ENCODE peak calls at places on chromosome 17, in eight cellular contexts. N is small intestine; J is stomach; F is neural progenitor cell; B is MM.1S; A is CD4-positive, alpha-beta memory T cell; E is kidney; W is CD4-positive, alpha-beta T cell. R is an unnamed sample.

GRCh38 chr17:58606934-58607333 is 84.9 kb downstream of the TEX14 start:
- DNase-seq in J (no peak), N (no peak), W (no peak), A (no peak), B (no peak), E (no peak), F (no peak), R (no peak)

GRCh38 chr17:65463242-65463641 is 98.2 kb downstream of the AXIN2 start:
- DNase-seq in J (peak), E (peak), F (no peak), N (no peak), B (no peak), W (no peak), A (no peak), R (no peak)

GRCh38 chr17:5809056-5809455 is 224.7 kb upstream of the NLRP1 start:
- DNase-seq in F (no peak), W (no peak), B (no peak), E (no peak), A (no peak), N (no peak), J (no peak), R (no peak)

GRCh38 chr17:45031231-45032149 is 19.9 kb downstream of the DCAKD start:
- DNase-seq in B (no peak), N (no peak), F (no peak), A (no peak), J (no peak), W (no peak), E (no peak), R (no peak)

GRCh38 chr17:61322316-61323014 is 77.2 kb upstream of the TBX2 start:
- DNase-seq in E (no peak), J (no peak), N (no peak), W (no peak), B (no peak), A (no peak), F (no peak), R (no peak)

GRCh38 chr17:11880714-11881113 is 116.6 kb downstream of the ZNF18 start:
- DNase-seq in W (no peak), N (peak), B (peak), J (no peak), A (no peak), F (peak), E (no peak), R (peak)

GRCh38 chr17:9444687-9445086 is 130.9 kb downstream of the STX8 start:
- DNase-seq in J (no peak), W (no peak), B (no peak), E (no peak), A (no peak), F (no peak), N (no peak), R (no peak)

GRCh38 chr17:41864498-41864836 is 756 bp downstream of the KLHL11 start:
- DNase-seq in B (no peak), W (no peak), A (no peak), J (no peak), F (peak), E (peak), N (no peak), R (no peak)

GRCh38 chr17:41697122-41697962 is 8.7 kb downstream of the EIF1 start:
- DNase-seq in J (peak), W (no peak), N (peak), B (peak), A (no peak), E (peak), F (no peak), R (peak)

GRCh38 chr17:77140878-77141767 is at the start of gene SEC14L1:
- DNase-seq in W (peak), N (peak), B (peak), J (peak), E (peak), A (peak), F (peak), R (peak)

GRCh38 chr17:43398724-43399595 is at the start of gene ARL4D:
- DNase-seq in N (peak), F (peak), W (peak), B (peak), J (peak), E (peak), A (peak), R (peak)

GRCh38 chr17:32755045-32755805 is 121.7 kb downstream of the MYO1D start:
- DNase-seq in E (no peak), J (no peak), F (peak), A (peak), B (peak), N (peak), W (no peak), R (no peak)

GRCh38 chr17:50181155-50181554 is 15.3 kb downstream of the SGCA start:
- DNase-seq in F (no peak), B (no peak), A (no peak), J (no peak), N (no peak), E (peak), W (no peak), R (no peak)

GRCh38 chr17:75828741-75829140 is 15.5 kb downstream of the UNC13D start:
- DNase-seq in E (peak), F (no peak), W (no peak), A (no peak), B (no peak), N (no peak), J (no peak), R (no peak)

GRCh38 chr17:5780476-5780875 is 196.2 kb upstream of the NLRP1 start:
- DNase-seq in W (no peak), N (no peak), A (no peak), E (no peak), B (no peak), J (no peak), F (no peak), R (no peak)

GRCh38 chr17:3827124-3827773 is 18.8 kb downstream of the NCBP3 start:
- DNase-seq in E (no peak), J (peak), B (peak), W (peak), N (peak), A (peak), F (peak), R (peak)

GRCh38 chr17:37741334-37742113 is 3.3 kb downstream of the HNF1B start:
- DNase-seq in B (no peak), J (no peak), N (no peak), W (no peak), A (no peak), F (no peak), E (no peak), R (peak)

GRCh38 chr17:45225051-45225700 is 3.5 kb downstream of the FMNL1 start:
- DNase-seq in F (no peak), B (peak), J (no peak), N (no peak), W (no peak), E (no peak), A (no peak), R (no peak)

DNA sequence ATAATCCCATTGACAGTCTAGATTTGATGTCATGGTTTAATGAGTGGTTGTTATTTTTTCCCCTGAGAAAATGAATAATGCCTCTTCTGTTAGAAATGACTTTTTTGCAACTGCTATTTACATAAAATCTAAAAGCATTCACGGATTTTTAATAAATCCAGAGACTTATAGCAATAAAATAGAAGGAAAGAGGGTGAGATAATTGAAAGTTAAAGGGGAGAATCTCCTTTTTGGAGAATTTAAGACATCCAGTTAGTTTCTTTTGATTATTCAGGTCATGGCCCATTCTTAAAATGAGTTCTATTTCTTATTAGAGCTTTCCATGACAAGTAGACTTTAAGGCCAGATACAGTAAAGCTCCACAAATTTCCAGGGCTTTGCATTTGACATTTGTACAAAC is 789.1 kb upstream of the SOX9 start:
- DNase-seq in N (no peak), W (no peak), E (no peak), J (no peak), F (no peak), B (no peak), A (no peak), R (no peak)
- H3K27ac ChIP-seq in N (no peak), W (no peak), E (no peak), J (no peak), F (no peak), B (no peak), A (no peak), R (no peak)

GRCh38 chr17:31309525-31309924 is 4.3 kb downstream of the EVI2B start:
- DNase-seq in F (no peak), E (no peak), B (peak), A (peak), W (no peak), J (no peak), N (no peak), R (no peak)
- H3K27ac ChIP-seq in F (no peak), E (no peak), B (peak), A (peak), W (peak), J (peak), N (no peak), R (peak)

GRCh38 chr17:47225436-47225858 is 16.3 kb downstream of the MYL4 start:
- DNase-seq in W (no peak), E (no peak), J (peak), A (no peak), B (no peak), N (peak), F (no peak), R (peak)

GRCh38 chr17:47223460-47223859 is 14.3 kb downstream of the MYL4 start:
- DNase-seq in A (no peak), N (no peak), F (no peak), J (peak), W (no peak), E (no peak), B (no peak), R (no peak)

GRCh38 chr17:47227862-47228261 is 18.7 kb downstream of the MYL4 start:
- DNase-seq in W (no peak), B (no peak), J (no peak), E (no peak), A (no peak), F (no peak), N (no peak), R (no peak)

GRCh38 chr17:47224971-47225370 is 15.8 kb downstream of the MYL4 start:
- DNase-seq in W (no peak), E (no peak), B (no peak), J (no peak), F (no peak), A (no peak), N (no peak), R (no peak)

GRCh38 chr17:47225911-47226688 is 17.0 kb downstream of the MYL4 start:
- DNase-seq in N (no peak), E (no peak), A (no peak), W (no peak), J (no peak), F (no peak), B (no peak), R (no peak)
- H3K27ac ChIP-seq in N (peak), E (peak), A (no peak), W (no peak), J (peak), F (no peak), B (no peak), R (peak)

GRCh38 chr17:79777166-79777843 is 643 bp upstream of the CBX2 start:
- DNase-seq in A (peak), J (peak), E (peak), F (peak), W (no peak), B (no peak), N (no peak), R (peak)
- H3K27ac ChIP-seq in A (no peak), J (peak), E (no peak), F (peak), W (no peak), B (no peak), N (no peak), R (no peak)

GRCh38 chr17:46772879-46773620 is 45.4 kb downstream of the WNT3 start:
- DNase-seq in W (no peak), A (no peak), J (no peak), F (no peak), B (no peak), N (no peak), E (peak), R (no peak)
- H3K27ac ChIP-seq in W (no peak), A (no peak), J (no peak), F (no peak), B (no peak), N (no peak), E (no peak), R (no peak)